ENCODE peak calls at places on chromosome 6, in four cellular contexts. B, A, F and S are unnamed samples.

GRCh38 chr6:111011360-111012142 is 29.7 kb downstream of the RPF2 start:
- DNase-seq in A (no peak), F (peak; percentile 65), B (no peak), S (no peak)

GRCh38 chr6:162907876-162908481 is 180.2 kb downstream of the PACRG start:
- DNase-seq in B (no peak), A (no peak), F (peak; percentile 57), S (no peak)

GRCh38 chr6:54737247-54737646 is 109.3 kb upstream of the FAM83B start:
- DNase-seq in F (peak; percentile 61), B (no peak), A (no peak), S (peak; percentile 21)

GRCh38 chr6:16132909-16133308 is 4.0 kb downstream of the MYLIP start:
- DNase-seq in F (peak; percentile 25), B (no peak), A (no peak), S (no peak)

GRCh38 chr6:95292011-95292410 is 285.3 kb upstream of the MANEA start:
- DNase-seq in B (no peak), A (no peak), F (no peak), S (no peak)

GRCh38 chr6:45576648-45577624 is 199.2 kb upstream of the SUPT3H start:
- DNase-seq in A (peak; percentile 72), F (no peak), B (no peak), S (peak; percentile 84)

GRCh38 chr6:16316741-16317251 is 78.4 kb downstream of the GMPR start:
- DNase-seq in F (peak; percentile 86), A (no peak), B (no peak), S (no peak)

GRCh38 chr6:52697903-52698302 is 27.0 kb downstream of the TMEM14A start:
- DNase-seq in F (peak; percentile 43), B (no peak), A (no peak), S (no peak)

GRCh38 chr6:121961726-121962125 is 437.7 kb upstream of the HSF2 start:
- DNase-seq in F (no peak), B (no peak), A (no peak), S (no peak)

GRCh38 chr6:147161974-147162495 is 42.2 kb upstream of the STXBP5 start:
- DNase-seq in B (no peak), A (no peak), F (no peak), S (no peak)

GRCh38 chr6:47075741-47076421 is 33.7 kb upstream of the ADGRF1 start:
- DNase-seq in B (peak; percentile 43), F (no peak), A (no peak), S (no peak)

GRCh38 chr6:54617730-54618129 is 228.8 kb upstream of the FAM83B start:
- DNase-seq in B (no peak), F (no peak), A (no peak), S (no peak)

GRCh38 chr6:148999921-149000589 is 253.2 kb downstream of the UST start:
- DNase-seq in F (no peak), A (peak; percentile 75), B (no peak), S (no peak)

GRCh38 chr6:101931766-101932165 is 538.3 kb downstream of the GRIK2 start:
- DNase-seq in A (no peak), F (no peak), B (no peak), S (no peak)

GRCh38 chr6:127459231-127459641 is at the start of gene KIAA0408:
- DNase-seq in B (peak; percentile 89), A (peak; percentile 47), F (peak; percentile 82), S (peak; percentile 73)

GRCh38 chr6:17851001-17851719 is 136.3 kb downstream of the KIF13A start:
- DNase-seq in B (peak; percentile 19), A (no peak), F (no peak), S (no peak)

GRCh38 chr6:98957440-98957839 is 9.7 kb upstream of the FBXL4 start:
- DNase-seq in A (no peak), B (peak; percentile 15), F (no peak), S (no peak)

GRCh38 chr6:170125447-170126300 is 165.2 kb downstream of the DLL1 start:
- DNase-seq in F (no peak), A (no peak), B (no peak), S (peak; percentile 46)

GRCh38 chr6:126657556-126658129 is 317.7 kb downstream of the CENPW start:
- DNase-seq in F (peak; percentile 57), B (no peak), A (no peak), S (no peak)

GRCh38 chr6:170172406-170172805 is 118.5 kb downstream of the DLL1 start:
- DNase-seq in F (no peak), B (no peak), A (no peak), S (no peak)

DNA sequence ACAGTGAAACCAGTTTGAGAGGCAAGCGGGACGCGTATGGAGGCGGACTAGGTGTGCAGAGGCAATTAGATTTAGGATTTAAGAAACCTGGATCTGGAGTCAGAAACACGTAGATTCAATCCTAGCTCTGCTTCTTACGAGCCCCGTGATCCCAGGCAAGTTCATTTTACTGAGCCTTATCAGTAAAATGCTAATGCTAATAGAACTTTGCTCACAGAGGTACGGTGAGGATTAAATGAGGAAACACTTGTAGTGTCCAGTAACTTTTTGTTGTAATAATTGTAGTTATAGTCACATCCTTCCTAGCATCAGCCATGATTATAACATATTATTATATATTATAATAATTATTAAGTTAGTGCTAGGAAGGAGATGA is 21.2 kb downstream of the DEF6 start:
- DNase-seq in B (no peak), F (no peak), A (no peak), S (no peak)
- H3K36me3 ChIP-seq in B (no peaks in the 10 kb centered on the region), F (no peaks in the 10 kb centered on the region), A (no peaks in the 10 kb centered on the region), S (peaks cover 20% of the 10 kb centered on the region)

DNA sequence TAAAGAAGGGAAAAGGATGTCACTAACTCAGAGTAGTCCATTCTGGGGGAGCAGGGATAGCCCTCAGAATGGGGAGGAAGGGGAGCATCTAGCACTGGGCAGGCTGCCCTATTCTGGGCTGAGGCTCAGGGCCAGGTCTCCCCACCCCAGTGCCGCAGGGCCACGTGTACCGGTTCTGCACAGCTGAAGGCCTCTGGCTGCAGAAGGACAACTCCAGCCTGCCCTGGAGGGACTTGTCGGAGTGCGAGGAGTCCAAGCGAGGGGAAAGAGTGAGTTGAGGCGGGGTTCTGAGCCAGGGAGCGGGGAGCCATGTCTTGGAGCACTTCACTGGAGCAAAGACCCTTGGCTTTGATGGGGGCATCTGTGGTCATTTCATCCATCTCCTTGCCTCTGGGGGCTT is 17.0 kb downstream of the GLP1R start:
- DNase-seq in F (no peak), B (no peak), A (no peak), S (no peak)
- H3K27me3 ChIP-seq in F (no peaks in the 10 kb centered on the region), B (no peaks in the 10 kb centered on the region), A (peaks cover 17% of the 10 kb centered on the region), S (peaks cover 1% of the 10 kb centered on the region)

DNA sequence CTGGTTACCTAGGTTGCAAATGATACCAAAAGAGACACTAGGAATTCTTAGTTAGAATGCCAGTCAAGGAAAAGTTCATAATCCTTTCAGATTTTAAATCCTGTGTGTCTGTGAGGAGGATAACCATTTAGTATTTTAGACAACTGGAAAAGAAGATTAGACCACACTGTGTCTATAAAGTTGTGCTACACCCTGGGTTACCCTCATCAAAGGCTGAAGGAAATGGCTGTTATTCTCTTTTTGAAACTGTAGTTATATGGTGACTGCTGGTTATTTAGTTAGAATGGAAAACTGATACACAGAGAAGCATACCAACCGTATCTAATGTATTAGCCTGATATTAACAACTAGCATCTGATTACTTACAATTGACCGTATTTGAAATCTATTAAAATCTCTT is 139.6 kb downstream of the GJA10 start:
- DNase-seq in A (no peak), F (no peak), B (no peak), S (no peak)
- H3K27ac ChIP-seq in A (no peak overlapping the region), F (no peak overlapping the region), B (no peak overlapping the region), S (no peak overlapping the region)

DNA sequence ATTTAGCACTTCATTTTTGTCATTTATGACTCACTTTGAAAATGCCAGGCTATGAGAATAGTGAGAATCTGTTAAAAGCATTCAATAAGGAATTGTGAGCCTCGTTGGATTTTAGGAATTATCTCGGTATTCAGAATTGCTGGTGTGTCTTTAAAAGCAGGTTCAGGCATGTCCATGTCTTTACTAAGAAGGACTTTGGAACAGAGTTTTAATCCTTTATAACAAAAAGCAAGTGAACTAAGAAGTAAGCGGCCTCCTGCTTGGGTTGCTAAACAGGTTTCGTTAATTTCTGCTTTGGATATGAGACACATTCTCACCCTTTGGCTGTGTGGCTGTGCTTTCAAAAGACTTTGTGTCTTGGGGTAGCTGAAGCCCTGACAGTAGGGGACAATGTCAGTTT is 74.9 kb downstream of the IGF2R start:
- DNase-seq in A (no peak), B (no peak), F (no peak), S (no peak)
- H3K36me3 ChIP-seq in A (peaks cover 85% of the 10 kb centered on the region), B (peaks cover 10% of the 10 kb centered on the region), F (peaks cover 21% of the 10 kb centered on the region), S (peaks cover 90% of the 10 kb centered on the region)

GRCh38 chr6:117264487-117265424 is 602 bp upstream of the VGLL2 start:
- DNase-seq in A (no peak), F (peak; percentile 51), B (no peak), S (no peak)

GRCh38 chr6:117265425-117266266 is at the start of gene VGLL2:
- DNase-seq in A (peak; percentile 27), B (no peak), F (peak; percentile 72), S (peak; percentile 71)

GRCh38 chr6:117266948-117267347 is 1.6 kb downstream of the VGLL2 start:
- DNase-seq in A (no peak), F (no peak), B (no peak), S (no peak)

GRCh38 chr6:117266267-117266797 is 974 bp downstream of the VGLL2 start:
- DNase-seq in F (no peak), B (no peak), A (no peak), S (no peak)

DNA sequence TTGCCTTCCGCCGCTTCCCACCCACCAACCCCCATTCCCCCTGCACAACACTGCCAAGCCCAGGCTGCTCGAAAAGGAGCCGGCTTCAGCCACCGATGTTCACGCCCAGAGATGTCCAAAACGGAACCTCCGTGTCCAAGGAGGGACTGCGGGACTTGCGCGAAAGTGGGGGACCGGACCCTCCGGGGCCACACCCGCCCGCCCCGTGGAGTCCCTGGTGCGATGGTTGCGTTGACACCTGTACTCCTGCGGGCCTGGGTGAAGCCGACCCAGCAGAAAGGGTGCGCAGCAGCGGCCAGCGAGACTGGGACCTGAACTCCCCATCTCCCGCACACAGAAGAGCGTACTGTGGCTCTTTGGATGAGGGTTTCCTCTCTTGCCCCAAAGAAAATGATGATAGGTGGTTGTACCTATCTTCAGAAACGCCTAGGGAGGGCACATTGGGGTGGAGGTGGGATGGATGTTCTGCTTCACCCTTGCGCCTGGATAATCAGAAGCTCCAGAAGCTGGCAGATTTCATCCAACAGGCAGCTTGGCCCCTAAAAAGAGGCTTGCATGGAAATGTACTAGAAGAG is 1.9 kb upstream of the VGLL2 start:
- DNase-seq in F (no peak), A (no peak), B (no peak), S (no peak)
- H3K27me3 ChIP-seq in F (peaks cover 54% of the 10 kb centered on the region), A (peaks cover 100% of the 10 kb centered on the region), B (peaks cover 41% of the 10 kb centered on the region), S (peaks cover 71% of the 10 kb centered on the region)

DNA sequence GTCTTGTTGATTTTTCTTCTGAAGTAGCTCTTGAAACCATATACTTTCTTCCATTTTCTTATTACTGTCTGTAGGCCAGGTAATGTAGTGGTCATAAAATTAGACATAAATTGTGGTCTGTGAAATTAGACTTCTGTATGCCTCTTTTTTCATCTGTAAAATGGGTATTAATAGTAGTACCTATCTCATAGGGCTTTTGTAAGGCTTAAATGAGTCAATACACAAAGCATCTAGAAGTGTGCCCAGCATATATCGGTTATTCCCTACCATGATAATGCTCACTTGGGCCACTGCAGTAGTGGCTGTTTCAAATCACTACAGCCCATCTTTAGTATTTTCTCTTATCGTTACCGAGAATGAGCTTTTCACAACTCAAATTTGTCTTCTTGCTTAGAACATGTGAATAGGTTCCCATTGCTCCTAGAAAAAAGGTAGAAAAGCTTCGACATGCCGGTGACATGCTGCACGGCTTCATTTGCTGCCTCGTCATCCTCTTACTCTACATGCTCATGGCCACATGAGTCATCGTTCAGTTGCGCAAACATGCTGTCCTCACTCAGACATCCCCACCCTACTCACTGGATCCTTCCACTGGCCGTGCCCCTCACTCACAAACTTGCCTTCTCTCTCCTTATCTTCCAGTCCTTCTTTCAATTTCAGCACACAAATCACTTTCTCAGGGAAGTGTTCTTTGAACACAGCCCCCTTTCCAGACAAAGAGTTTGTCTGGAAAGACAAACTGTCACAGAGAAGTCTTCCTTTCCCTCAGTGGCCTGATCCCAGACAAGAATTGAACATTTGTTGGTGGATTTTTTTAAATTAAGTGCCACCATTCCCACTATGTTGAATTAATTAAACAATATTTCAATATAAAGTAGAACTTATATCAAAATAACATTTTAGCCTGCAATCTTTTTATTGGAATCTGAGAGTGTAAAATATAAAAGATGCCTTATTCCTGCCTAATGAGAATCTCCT is 32.2 kb upstream of the ERVFRD-1 start:
- DNase-seq in F (peak; percentile 72), B (peak; percentile 11), A (peak; percentile 56), S (peak; percentile 74)
- H3K27ac ChIP-seq in F (no peak overlapping the region), B (no peak overlapping the region), A (no peak overlapping the region), S (no peak overlapping the region)